ENCODE peak calls at places on chromosomes 5 and 9, in eight cellular contexts. C is endodermal cell, U is neural progenitor cell, Q is fibroblast of lung, S is IMR-90, B is HCT116, J is K562, T is PC-3. Z is an unnamed sample. For H3K36me3, the result is how much of the 10 kb centered on the place peaks cover.

GRCh38 chr5:156647034-156647451 is 203.1 kb upstream of the PPP1R2B start:
- DNase-seq in C (no peak), U (peak), Q (no peak), J (no peak), S (peak), T (no peak), B (no peak), Z (no peak)

GRCh38 chr5:4361626-4362281 is 766.1 kb downstream of the IRX1 start:
- DNase-seq in B (no peak), T (no peak), C (no peak), S (no peak), J (no peak), Q (no peak), U (no peak), Z (no peak)

GRCh38 chr5:107776506-107776905 is 105.8 kb upstream of the EFNA5 start:
- DNase-seq in Q (no peak), B (no peak), C (no peak), J (no peak), S (no peak), T (no peak), U (no peak), Z (no peak)

GRCh38 chr9:16143947-16144890 is 591.4 kb downstream of the CCDC171 start:
- DNase-seq in B (no peak), J (no peak), S (no peak), C (no peak), T (no peak), Q (peak), U (no peak), Z (no peak)

GRCh38 chr5:129077433-129078075 is 17.0 kb upstream of the ISOC1 start:
- DNase-seq in S (no peak), T (no peak), J (no peak), B (no peak), U (no peak), C (no peak), Q (no peak), Z (no peak)

GRCh38 chr5:150517272-150518152 is 9.6 kb downstream of the NDST1 start:
- DNase-seq in U (no peak), Q (peak), J (peak), C (no peak), B (peak), S (peak), T (peak), Z (peak)

GRCh38 chr5:142056831-142057696 is 44.2 kb upstream of the GNPDA1 start:
- DNase-seq in T (peak), S (no peak), Q (no peak), C (no peak), B (no peak), U (no peak), J (no peak), Z (no peak)

GRCh38 chr5:69238760-69239251 is 4.1 kb downstream of the CDK7 start:
- DNase-seq in T (peak), S (peak), C (no peak), U (no peak), J (no peak), Q (peak), B (peak), Z (no peak)

GRCh38 chr5:63245271-63245670 is 666.7 kb downstream of the LRRC70 start:
- DNase-seq in B (no peak), C (no peak), T (peak), U (no peak), J (no peak), Q (no peak), S (no peak), Z (no peak)

GRCh38 chr5:130549884-130550552 is 615.0 kb downstream of the HINT1 start:
- DNase-seq in B (peak), C (no peak), T (peak), S (no peak), Q (peak), J (no peak), U (no peak), Z (no peak)

GRCh38 chr5:765948-766631 is 18.4 kb downstream of the ZDHHC11B start:
- DNase-seq in B (no peak), T (no peak), S (no peak), J (no peak), Q (no peak), C (peak), U (no peak), Z (no peak)

GRCh38 chr9:129237195-129237611 is 59.1 kb upstream of the IER5L start:
- DNase-seq in C (no peak), T (peak), J (peak), U (no peak), B (no peak), S (peak), Q (peak), Z (no peak)

GRCh38 chr9:16627967-16628366 is 242.5 kb downstream of the BNC2 start:
- DNase-seq in S (peak), T (no peak), B (no peak), Q (peak), J (no peak), C (no peak), U (no peak), Z (peak)

GRCh38 chr9:131874916-131875670 is 135.2 kb upstream of the RAPGEF1 start:
- DNase-seq in S (no peak), T (no peak), J (no peak), Q (no peak), B (no peak), U (no peak), C (no peak), Z (no peak)

GRCh38 chr9:24614070-24614469 is 68.4 kb upstream of the IZUMO3 start:
- DNase-seq in J (no peak), B (no peak), S (no peak), U (peak), Q (no peak), T (peak), C (no peak), Z (no peak)

GRCh38 chr5:98248949-98249348 is 524.5 kb upstream of the RGMB start:
- DNase-seq in B (no peak), J (no peak), T (peak), U (no peak), C (no peak), Q (peak), S (peak), Z (no peak)

GRCh38 chr5:77239126-77239741 is 28.8 kb downstream of the PDE8B start:
- DNase-seq in B (peak), T (peak), C (no peak), U (no peak), J (no peak), Q (peak), S (no peak), Z (no peak)

GRCh38 chr5:138985256-138985655 is 110.1 kb upstream of the LRRTM2 start:
- DNase-seq in J (no peak), U (no peak), C (peak), Q (no peak), T (peak), S (peak), B (no peak), Z (no peak)

GRCh38 chr5:90434116-90434714 is 24.7 kb upstream of the CETN3 start:
- DNase-seq in C (peak), U (peak), J (peak), B (peak), S (peak), T (peak), Q (peak), Z (peak)

GRCh38 chr9:32954642-32955041 is 46.8 kb downstream of the APTX start:
- DNase-seq in B (no peak), J (no peak), U (no peak), S (peak), T (no peak), C (no peak), Q (peak), Z (no peak)

GRCh38 chr9:70995511-70995910 is 125.9 kb downstream of the TRPM3 start:
- DNase-seq in C (no peak), T (no peak), Q (no peak), S (no peak), B (no peak), J (no peak), U (no peak), Z (no peak)

GRCh38 chr5:123874600-123875201 is 362.7 kb downstream of the CSNK1G3 start:
- DNase-seq in S (peak), J (no peak), U (peak), C (peak), B (no peak), Q (peak), T (no peak), Z (no peak)

GRCh38 chr5:65329266-65329665 is 152.5 kb downstream of the ADAMTS6 start:
- DNase-seq in U (no peak), B (no peak), Q (peak), S (peak), T (no peak), J (no peak), C (no peak), Z (no peak)

GRCh38 chr5:88393721-88394530 is 125.3 kb upstream of the TMEM161B start:
- DNase-seq in C (no peak), T (no peak), U (no peak), J (no peak), B (no peak), Q (no peak), S (no peak), Z (no peak)

GRCh38 chr9:93479726-93480125 is 26.3 kb upstream of the FAM120AOS start:
- DNase-seq in T (no peak), Q (peak), J (no peak), C (no peak), B (no peak), S (peak), U (no peak), Z (no peak)

GRCh38 chr9:72185561-72185960 is 36.3 kb downstream of the GDA start:
- DNase-seq in J (no peak), U (no peak), B (no peak), T (peak), Q (no peak), S (no peak), C (no peak), Z (no peak)

GRCh38 chr5:147686421-147686820 is 96.1 kb downstream of the JAKMIP2 start:
- DNase-seq in U (no peak), Q (peak), J (no peak), S (no peak), C (no peak), T (peak), B (no peak), Z (no peak)

GRCh38 chr5:150484964-150485769 is 22.8 kb upstream of the NDST1 start:
- DNase-seq in J (no peak), T (no peak), C (peak), U (peak), Q (no peak), S (no peak), B (no peak), Z (no peak)

GRCh38 chr9:37026936-37027581 is 7.0 kb downstream of the PAX5 start:
- DNase-seq in J (no peak), Q (no peak), B (no peak), U (peak), T (no peak), S (no peak), C (peak), Z (no peak)

GRCh38 chr5:139806726-139807646 is 11.4 kb downstream of the PSD2 start:
- DNase-seq in S (no peak), Q (no peak), J (no peak), C (no peak), U (no peak), T (no peak), B (no peak), Z (no peak)

GRCh38 chr9:76571288-76572204 is 112.6 kb downstream of the GCNT1 start:
- DNase-seq in T (no peak), S (no peak), U (no peak), J (no peak), Q (peak), C (no peak), B (no peak), Z (no peak)

GRCh38 chr5:16712600-16712999 is 95.8 kb upstream of the RETREG1 start:
- DNase-seq in U (no peak), Q (peak), T (no peak), S (peak), C (no peak), B (no peak), J (no peak), Z (no peak)

GRCh38 chr9:115694991-115695390 is 458.6 kb upstream of the PAPPA start:
- DNase-seq in T (no peak), S (peak), Q (no peak), B (no peak), J (no peak), C (no peak), U (no peak), Z (no peak)

GRCh38 chr5:172799416-172799815 is 28.4 kb upstream of the DUSP1 start:
- DNase-seq in S (no peak), C (no peak), B (no peak), T (no peak), Q (no peak), J (no peak), U (no peak), Z (no peak)

GRCh38 chr5:172798422-172799215 is 27.6 kb upstream of the DUSP1 start:
- DNase-seq in J (no peak), T (peak), U (no peak), B (no peak), C (peak), Q (peak), S (peak), Z (no peak)

GRCh38 chr5:172801184-172801671 is 30.2 kb upstream of the DUSP1 start:
- DNase-seq in B (no peak), S (peak), Q (peak), U (no peak), C (peak), J (no peak), T (peak), Z (no peak)

GRCh38 chr5:172802013-172802584 is 31.1 kb upstream of the DUSP1 start:
- DNase-seq in J (peak), T (no peak), S (no peak), U (no peak), C (no peak), Q (no peak), B (no peak), Z (no peak)

GRCh38 chr5:172800088-172800551 is 29.1 kb upstream of the DUSP1 start:
- DNase-seq in U (no peak), J (no peak), C (peak), T (peak), Q (peak), B (no peak), S (peak), Z (no peak)
- H3K9ac ChIP-seq in U (no peak), J (peak), C (no peak), T (peak), Q (peak), B (no peak), S (peak), Z (no peak)

GRCh38 chr9:114344692-114345091 is 15.0 kb downstream of the ORM2 start:
- DNase-seq in C (no peak), B (no peak), U (no peak), T (no peak), Q (no peak), S (no peak), J (no peak), Z (no peak)

GRCh38 chr9:114343471-114344187 is 14.0 kb downstream of the ORM2 start:
- DNase-seq in J (no peak), B (no peak), U (no peak), T (no peak), S (peak), C (no peak), Q (no peak), Z (no peak)

GRCh38 chr9:114346146-114346545 is 16.5 kb downstream of the ORM2 start:
- DNase-seq in Q (no peak), C (no peak), S (no peak), J (no peak), B (no peak), U (no peak), T (no peak), Z (no peak)

GRCh38 chr9:114344188-114344566 is 14.5 kb downstream of the ORM2 start:
- DNase-seq in S (no peak), Q (no peak), B (no peak), T (no peak), J (no peak), C (no peak), U (no peak), Z (no peak)

DNA sequence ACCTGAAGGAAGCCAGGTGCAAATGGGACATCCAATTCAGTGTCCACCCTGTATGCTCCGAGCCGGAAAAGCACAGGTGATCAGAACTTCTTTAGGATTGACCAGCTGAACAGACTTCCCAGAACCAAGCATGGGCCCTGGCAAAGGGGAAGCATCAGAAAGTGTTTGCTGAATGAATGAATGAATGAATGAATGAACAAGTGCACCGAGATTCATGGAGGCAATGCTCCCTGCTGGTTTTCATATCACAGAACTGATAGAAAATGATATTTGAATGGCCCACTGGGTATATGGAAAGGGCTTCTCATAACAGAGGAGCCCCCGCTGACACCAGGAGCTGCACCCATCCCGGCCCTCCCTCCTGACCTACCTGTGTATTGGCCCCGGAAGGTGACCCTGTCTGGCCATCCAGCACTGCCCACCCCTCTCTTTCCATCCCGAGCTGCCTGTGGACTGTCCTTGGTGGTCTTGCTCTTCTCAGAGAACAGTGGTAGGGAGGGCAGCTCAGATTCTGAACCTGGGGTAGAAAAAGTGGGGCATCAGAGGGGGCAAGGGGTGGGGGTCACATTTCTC is 15.9 kb downstream of the ORM2 start:
- DNase-seq in T (no peak), J (no peak), U (no peak), C (no peak), S (no peak), B (no peak), Q (no peak), Z (no peak)
- H3K36me3 ChIP-seq in T (under half), J (under half), U (under half), C (under half), S (half or more), B (under half), Q (under half), Z (under half)

GRCh38 chr9:98712987-98713386 is 4.3 kb upstream of the GABBR2 start:
- DNase-seq in U (no peak), C (no peak), T (peak), B (no peak), Q (no peak), J (no peak), S (no peak), Z (no peak)

GRCh38 chr9:98719055-98719454 is 10.3 kb upstream of the GABBR2 start:
- DNase-seq in B (no peak), U (no peak), T (no peak), C (no peak), Q (no peak), S (no peak), J (no peak), Z (no peak)

GRCh38 chr9:98709968-98710965 is 1.5 kb upstream of the GABBR2 start:
- DNase-seq in C (peak), J (peak), T (peak), Q (peak), B (no peak), U (peak), S (peak), Z (no peak)

GRCh38 chr9:98720402-98720801 is 11.7 kb upstream of the GABBR2 start:
- DNase-seq in J (no peak), U (no peak), B (no peak), T (no peak), S (no peak), Q (no peak), C (no peak), Z (no peak)

DNA sequence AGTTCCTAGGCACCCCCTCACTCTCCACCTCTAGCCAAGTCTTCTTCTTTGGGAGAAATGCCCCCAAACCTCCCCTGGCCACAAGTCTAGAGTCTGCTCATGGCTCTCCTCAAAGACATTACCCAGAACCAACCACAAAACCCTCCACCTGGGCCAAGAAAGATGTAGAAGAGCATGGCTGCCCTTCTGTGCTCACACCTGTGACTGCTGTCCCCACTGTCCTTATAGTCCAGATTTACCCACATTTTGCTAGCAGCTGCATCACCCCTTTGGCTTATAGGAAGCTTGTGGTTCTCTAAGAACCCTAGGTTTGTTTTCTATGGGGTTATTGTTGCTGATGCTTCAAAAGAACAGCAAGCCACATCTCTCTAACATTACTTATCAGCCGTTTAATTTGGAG is 6.1 kb upstream of the GABBR2 start:
- DNase-seq in T (no peak), Q (no peak), J (no peak), U (no peak), C (no peak), S (no peak), B (no peak), Z (no peak)
- TF ChIP-seq CTCF in T (no peak), Q (no peak), J (no peak), U (no peak), C (no peak), S (no peak), B (no peak), Z (no peak)

GRCh38 chr5:133469846-133470245 is 142.5 kb downstream of the FSTL4 start:
- DNase-seq in J (no peak), T (no peak), S (no peak), U (no peak), C (no peak), B (no peak), Q (no peak), Z (no peak)
- H3K9ac ChIP-seq in J (no peak), T (no peak), S (no peak), U (no peak), C (no peak), B (no peak), Q (no peak), Z (no peak)

GRCh38 chr5:60143912-60144311 is 250.4 kb upstream of the PDE4D start:
- DNase-seq in T (no peak), Q (no peak), C (peak), J (no peak), B (no peak), S (no peak), U (peak), Z (no peak)
- H3K36me3 ChIP-seq in T (under half), Q (under half), C (under half), J (under half), B (under half), S (under half), U (under half), Z (under half)

DNA sequence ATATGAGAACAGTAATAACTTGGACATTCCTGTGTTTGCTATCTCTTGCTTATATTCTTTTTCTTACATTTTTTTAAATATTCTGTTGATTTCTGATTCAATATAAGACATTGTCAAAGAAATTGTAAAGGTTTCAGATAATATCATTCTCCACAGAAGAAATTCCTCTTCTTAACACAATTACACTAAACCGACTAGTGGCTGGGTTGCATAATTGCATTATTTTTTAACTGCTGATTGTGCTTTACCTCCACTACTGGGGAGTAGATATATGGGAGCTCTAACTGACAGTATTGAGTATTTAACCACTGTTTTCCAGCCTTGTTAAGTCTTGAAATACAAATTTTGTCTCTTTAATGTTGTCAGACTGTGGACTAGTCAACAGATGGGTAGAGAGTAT is 723.8 kb upstream of the EDIL3 start:
- DNase-seq in S (no peak), J (no peak), B (no peak), C (no peak), Q (no peak), U (peak), T (peak), Z (no peak)
- TF ChIP-seq CTCF in S (no peak), J (no peak), B (peak), C (peak), Q (no peak), U (peak), T (peak), Z (no peak)

DNA sequence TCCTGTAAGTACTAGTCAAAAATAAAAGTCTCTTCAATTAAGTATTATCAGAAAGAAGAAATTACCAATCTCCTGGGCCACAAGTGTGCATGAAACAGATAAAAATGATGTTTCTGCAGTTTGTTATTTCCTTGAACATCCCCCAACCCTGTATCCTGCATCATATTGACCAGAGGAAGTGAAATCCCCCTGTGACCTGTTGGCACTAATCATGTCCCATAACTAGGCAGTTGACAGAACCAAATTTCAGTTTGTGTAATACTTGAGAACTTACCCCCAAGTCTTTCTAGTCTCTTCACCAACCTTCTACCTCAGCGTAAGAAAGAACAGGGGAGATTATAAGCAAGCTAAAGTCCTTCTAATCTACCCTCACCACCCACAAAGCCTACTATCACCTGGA is 368.2 kb upstream of the PDE4D start:
- DNase-seq in C (no peak), Q (no peak), J (no peak), T (no peak), U (no peak), B (no peak), S (no peak), Z (no peak)
- H3K9ac ChIP-seq in C (no peak), Q (no peak), J (no peak), T (no peak), U (no peak), B (no peak), S (no peak), Z (no peak)

Z was measured in colonic mucosa.